ENCODE peak calls at places on chromosomes 2 and 18, in nine cellular contexts. N, T, M, G, F, U, H, K and A are unnamed samples.

GRCh38 chr2:10552220-10552870 is 104.2 kb upstream of the ODC1 start:
- DNase-seq in N (no peak), T (no peak), M (no peak), G (no peak), F (no peak), U (no peak), H (no peak), K (no peak), A (peak; percentile 26)

GRCh38 chr2:68709421-68709911 is 25.1 kb upstream of the ARHGAP25 start:
- DNase-seq in N (no peak), T (peak; percentile 69), M (no peak), G (no peak), F (no peak), U (no peak), H (no peak), K (peak; percentile 40), A (peak; percentile 50)

GRCh38 chr18:35982404-35983114 is 10.1 kb downstream of the RMP24 start:
- DNase-seq in N (no peak), T (no peak), M (no peak), G (no peak), F (no peak), U (no peak), H (no peak), K (no peak), A (no peak)

GRCh38 chr2:11144077-11144723 is 11.1 kb upstream of the SLC66A3 start:
- DNase-seq in N (no peak), T (no peak), M (no peak), G (no peak), F (no peak), U (no peak), H (no peak), K (no peak), A (no peak)

GRCh38 chr2:25844089-25844488 is 34.2 kb downstream of the ASXL2 start:
- DNase-seq in N (no peak), T (no peak), M (no peak), G (no peak), F (no peak), U (no peak), H (no peak), K (peak; percentile 46), A (peak; percentile 41)

GRCh38 chr2:198499539-198499938 is 695.1 kb downstream of the PLCL1 start:
- DNase-seq in N (no peak), T (peak; percentile 6), M (no peak), G (peak; percentile 70), F (no peak), U (no peak), H (no peak), K (peak; percentile 89), A (no peak)

GRCh38 chr2:167140767-167141166 is 252.5 kb downstream of the XIRP2 start:
- DNase-seq in N (no peak), T (peak; percentile 99), M (no peak), G (peak; percentile 41), F (no peak), U (no peak), H (no peak), K (peak; percentile 99), A (peak; percentile 99)

GRCh38 chr2:5700551-5700950 is 8.4 kb downstream of the SOX11 start:
- DNase-seq in N (no peak), T (no peak), M (no peak), G (no peak), F (no peak), U (no peak), H (no peak), K (no peak), A (no peak)

GRCh38 chr2:28334527-28334891 is 58.1 kb upstream of the FOSL2 start:
- DNase-seq in N (no peak), T (no peak), M (no peak), G (no peak), F (peak; percentile 76), U (no peak), H (no peak), K (no peak), A (no peak)